ENCODE peak calls at places on chromosome 16, in six cellular contexts. V is stomach, Q is esophagus muscularis mucosa, K is HCT116, N is breast epithelium, P is SK-N-SH. U is an unnamed sample.

GRCh38 chr16:16141784-16142396 is 81.4 kb downstream of the ABCC6 start:
- DNase-seq in K (no peak), N (no peak), P (no peak), V (no peak), Q (no peak), U (no peak)

GRCh38 chr16:58352690-58353089 is 39.6 kb upstream of the GINS3 start:
- DNase-seq in P (no peak), K (no peak), N (no peak), V (no peak), Q (no peak), U (no peak)

GRCh38 chr16:57266531-57267268 is 17.8 kb downstream of the PLLP start:
- DNase-seq in Q (no peak), N (no peak), P (peak), K (no peak), V (peak), U (no peak)

GRCh38 chr16:1526608-1527555 is 6.6 kb upstream of the TMEM204 start:
- DNase-seq in K (no peak), Q (no peak), V (no peak), N (no peak), P (no peak), U (peak)

GRCh38 chr16:27285676-27286196 is 17.2 kb upstream of the NSMCE1 start:
- DNase-seq in P (no peak), K (no peak), N (no peak), Q (no peak), V (no peak), U (no peak)

GRCh38 chr16:56915311-56916105 is 16.4 kb upstream of the HERPUD1 start:
- DNase-seq in P (no peak), Q (no peak), V (no peak), K (no peak), N (no peak), U (no peak)

GRCh38 chr16:53207810-53208752 is 153.3 kb downstream of the CHD9 start:
- DNase-seq in N (no peak), Q (no peak), V (peak), P (peak), K (peak), U (peak)

GRCh38 chr16:9123401-9123800 is 32.0 kb downstream of the HAPSTR1 start:
- DNase-seq in K (no peak), Q (no peak), V (no peak), P (no peak), N (no peak), U (no peak)

GRCh38 chr16:79451196-79451816 is 149.2 kb downstream of the MAF start:
- DNase-seq in P (no peak), Q (no peak), N (no peak), K (no peak), V (no peak), U (no peak)

GRCh38 chr16:3879258-3879886 is 1.1 kb downstream of the CREBBP start:
- DNase-seq in K (no peak), Q (no peak), N (no peak), V (peak), P (peak), U (no peak)

GRCh38 chr16:25395528-25395927 is 137.9 kb upstream of the ZKSCAN2 start:
- DNase-seq in N (no peak), V (no peak), P (no peak), K (no peak), Q (no peak), U (no peak)

GRCh38 chr16:52366997-52367396 is 179.9 kb downstream of the TOX3 start:
- DNase-seq in P (no peak), V (no peak), Q (no peak), K (no peak), N (no peak), U (no peak)

GRCh38 chr16:11327277-11328171 is 17.7 kb upstream of the RMI2 start:
- DNase-seq in N (no peak), K (no peak), V (no peak), Q (no peak), P (no peak), U (no peak)
- TF ChIP-seq POLR2AphosphoS5 in N (no peak), K (no peak), V (no peak), Q (no peak), P (no peak), U (no peak)

GRCh38 chr16:89921131-89921698 is 1.9 kb upstream of the TUBB3 start:
- DNase-seq in K (no peak), Q (no peak), V (no peak), N (no peak), P (no peak), U (no peak)
- H3K27ac ChIP-seq in K (peak), Q (peak), V (peak), N (no peak), P (peak), U (peak)

GRCh38 chr16:75486014-75486404 is 9.2 kb downstream of the CHST6 start:
- DNase-seq in K (no peak), P (no peak), Q (no peak), V (no peak), N (no peak), U (no peak)
- TF ChIP-seq POLR2AphosphoS5 in K (no peak), P (no peak), Q (no peak), V (no peak), N (no peak), U (no peak)

GRCh38 chr16:84427553-84427952 is 59.2 kb downstream of the ATP2C2 start:
- DNase-seq in P (no peak), K (no peak), Q (no peak), V (no peak), N (no peak), U (no peak)

GRCh38 chr16:84421938-84422220 is 53.5 kb downstream of the ATP2C2 start:
- DNase-seq in Q (no peak), K (no peak), V (no peak), N (no peak), P (no peak), U (no peak)

GRCh38 chr16:84423416-84423837 is 55.1 kb downstream of the ATP2C2 start:
- DNase-seq in K (peak), P (peak), N (no peak), Q (no peak), V (no peak), U (no peak)

GRCh38 chr16:84426804-84427203 is 58.5 kb downstream of the ATP2C2 start:
- DNase-seq in K (no peak), P (no peak), N (no peak), V (no peak), Q (no peak), U (no peak)

GRCh38 chr16:84425696-84426095 is 57.4 kb downstream of the ATP2C2 start:
- DNase-seq in K (no peak), Q (no peak), N (no peak), P (no peak), V (no peak), U (no peak)
- H3K27ac ChIP-seq in K (no peak), Q (no peak), N (no peak), P (no peak), V (no peak), U (no peak)

DNA sequence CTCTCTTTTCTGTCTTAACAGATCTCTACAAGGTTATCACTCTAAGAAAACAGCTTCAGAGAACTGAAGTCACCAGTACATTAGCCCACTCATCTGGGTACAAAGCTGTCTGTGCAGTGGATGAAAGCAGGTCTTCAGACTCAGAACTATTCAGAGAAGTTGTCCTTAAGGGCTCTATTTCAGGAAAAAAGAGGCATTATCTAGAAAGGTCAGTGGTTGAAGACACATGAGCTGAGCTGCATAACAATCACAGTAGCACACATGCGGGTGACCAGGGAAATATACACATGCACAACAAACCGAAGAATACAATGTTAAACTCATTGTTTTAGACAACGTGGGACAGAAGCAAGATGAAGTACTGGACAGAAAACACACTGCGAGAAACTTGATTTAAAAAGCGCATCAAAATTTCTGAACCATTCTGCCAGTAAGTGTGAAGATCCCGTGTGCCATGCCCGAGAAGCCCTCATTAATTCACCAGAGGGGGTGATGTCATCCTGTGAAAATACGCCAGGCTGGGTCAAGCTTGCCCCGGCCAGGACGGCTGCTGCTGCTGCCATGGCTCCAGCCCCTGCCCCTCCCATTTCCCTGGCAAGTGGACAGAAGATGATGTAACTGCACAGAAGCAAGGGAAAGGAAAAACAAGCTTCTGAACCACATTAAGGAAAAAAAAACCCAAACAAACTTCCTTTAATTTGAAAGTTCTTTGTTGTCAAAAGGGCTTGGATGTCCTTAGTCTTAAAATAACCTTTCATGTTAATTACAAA is 10.1 kb downstream of the DYNC1LI2 start:
- DNase-seq in K (peak), Q (peak), P (peak), V (peak), N (peak), U (peak)
- TF ChIP-seq POLR2AphosphoS5 in K (peak), Q (peak), P (no peak), V (peak), N (peak), U (peak)

DNA sequence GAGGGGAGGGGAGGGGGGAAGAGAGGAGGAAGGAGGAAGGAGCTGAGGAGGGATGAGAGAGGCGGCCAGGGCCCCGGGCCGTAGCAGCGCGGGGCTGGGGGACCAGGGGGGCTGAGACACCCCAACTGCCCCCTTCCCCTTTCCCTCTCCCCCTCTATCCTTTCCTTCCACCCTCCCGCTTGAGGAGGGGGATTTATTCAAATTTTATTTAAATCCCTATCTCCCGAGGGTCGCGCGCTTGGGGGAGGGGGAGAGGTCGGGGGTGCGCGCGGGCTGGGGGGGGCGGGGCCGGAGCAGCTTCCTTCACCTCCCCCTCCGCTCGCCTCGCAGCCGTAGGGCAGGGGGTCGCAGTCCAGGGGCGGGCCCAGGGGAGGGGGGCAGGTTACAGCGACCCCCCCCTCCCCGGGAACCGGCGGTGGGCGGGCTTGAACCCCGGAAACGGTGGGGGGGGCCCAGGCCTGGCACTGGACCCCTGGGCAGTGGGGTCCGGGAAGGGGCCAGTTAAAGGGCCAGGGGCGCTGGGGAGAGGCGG is at the start of gene FBXL19:
- DNase-seq in Q (no peak), N (no peak), K (no peak), V (no peak), P (peak), U (no peak)
- H3K27ac ChIP-seq in Q (peak), N (peak), K (peak), V (peak), P (peak), U (peak)

GRCh38 chr16:70402916-70403659 is 35.8 kb downstream of the ST3GAL2 start:
- DNase-seq in N (no peak), Q (no peak), P (no peak), V (no peak), K (no peak), U (no peak)

GRCh38 chr16:70412385-70412784 is 26.5 kb downstream of the ST3GAL2 start:
- DNase-seq in P (no peak), Q (no peak), V (no peak), N (no peak), K (no peak), U (no peak)

GRCh38 chr16:70410736-70411135 is 28.2 kb downstream of the ST3GAL2 start:
- DNase-seq in P (no peak), V (peak), N (no peak), K (no peak), Q (no peak), U (no peak)

DNA sequence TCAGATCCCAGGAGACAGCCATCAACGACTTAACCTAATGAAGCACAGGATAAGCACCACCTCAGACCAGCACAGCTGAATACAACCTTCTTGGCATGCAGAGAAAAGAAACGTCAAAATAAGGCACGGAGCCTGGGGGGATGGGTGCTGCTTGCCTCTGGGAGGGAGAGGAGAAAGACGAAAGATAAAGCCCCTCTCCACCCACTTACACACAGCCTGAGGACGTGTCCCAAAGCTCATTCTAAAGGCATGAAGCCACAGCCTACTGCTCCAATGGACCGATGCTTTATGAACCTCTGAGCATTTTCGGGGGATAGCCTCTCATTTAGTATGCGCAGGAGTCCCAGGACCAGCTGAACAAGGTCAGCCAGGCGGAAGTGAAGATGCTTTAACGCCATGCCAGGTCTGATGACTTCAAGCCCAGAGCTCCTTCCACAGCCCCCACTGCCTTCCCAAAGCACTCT is 31.1 kb downstream of the ST3GAL2 start:
- DNase-seq in Q (no peak), V (no peak), N (no peak), K (no peak), P (no peak), U (no peak)
- TF ChIP-seq POLR2AphosphoS5 in Q (no peak), V (no peak), N (no peak), K (no peak), P (no peak), U (no peak)

DNA sequence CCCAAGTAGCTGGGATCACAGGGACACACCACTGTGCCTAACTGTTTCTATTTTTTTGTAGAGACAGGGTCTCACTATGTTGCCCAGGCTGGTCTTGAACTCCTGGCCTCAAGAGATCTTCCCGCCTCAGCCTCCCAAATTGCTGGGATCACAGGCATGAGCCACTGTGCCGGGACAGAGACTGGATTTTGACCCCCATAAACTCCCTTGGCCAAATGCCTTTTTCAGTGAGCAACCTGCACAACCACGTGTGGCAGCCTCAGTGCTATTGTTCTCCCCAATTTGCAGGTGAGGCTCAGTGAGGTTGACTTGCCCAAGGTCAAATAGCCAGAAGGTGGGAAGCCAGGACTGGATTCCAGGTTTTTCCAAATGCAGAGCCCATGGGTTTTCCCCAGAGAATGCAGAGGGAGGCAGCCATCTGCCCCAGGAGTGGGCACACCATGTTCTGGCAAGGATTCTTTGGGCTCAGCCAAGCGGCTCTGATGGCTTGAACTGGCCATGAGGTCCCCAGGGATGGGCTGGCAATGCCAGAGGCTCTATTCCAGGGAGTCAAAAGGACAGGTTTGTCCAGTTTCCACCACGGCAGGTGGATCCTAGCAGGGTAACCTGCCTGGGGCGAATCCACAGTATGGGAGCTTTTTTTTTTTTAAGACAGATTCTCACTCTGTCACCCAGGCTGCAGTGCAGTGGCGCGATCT is 1.8 kb downstream of the IL27 start:
- DNase-seq in V (no peak), Q (no peak), P (no peak), N (peak), K (no peak), U (no peak)
- H3K27ac ChIP-seq in V (no peak), Q (no peak), P (no peak), N (peak), K (no peak), U (no peak)

DNA sequence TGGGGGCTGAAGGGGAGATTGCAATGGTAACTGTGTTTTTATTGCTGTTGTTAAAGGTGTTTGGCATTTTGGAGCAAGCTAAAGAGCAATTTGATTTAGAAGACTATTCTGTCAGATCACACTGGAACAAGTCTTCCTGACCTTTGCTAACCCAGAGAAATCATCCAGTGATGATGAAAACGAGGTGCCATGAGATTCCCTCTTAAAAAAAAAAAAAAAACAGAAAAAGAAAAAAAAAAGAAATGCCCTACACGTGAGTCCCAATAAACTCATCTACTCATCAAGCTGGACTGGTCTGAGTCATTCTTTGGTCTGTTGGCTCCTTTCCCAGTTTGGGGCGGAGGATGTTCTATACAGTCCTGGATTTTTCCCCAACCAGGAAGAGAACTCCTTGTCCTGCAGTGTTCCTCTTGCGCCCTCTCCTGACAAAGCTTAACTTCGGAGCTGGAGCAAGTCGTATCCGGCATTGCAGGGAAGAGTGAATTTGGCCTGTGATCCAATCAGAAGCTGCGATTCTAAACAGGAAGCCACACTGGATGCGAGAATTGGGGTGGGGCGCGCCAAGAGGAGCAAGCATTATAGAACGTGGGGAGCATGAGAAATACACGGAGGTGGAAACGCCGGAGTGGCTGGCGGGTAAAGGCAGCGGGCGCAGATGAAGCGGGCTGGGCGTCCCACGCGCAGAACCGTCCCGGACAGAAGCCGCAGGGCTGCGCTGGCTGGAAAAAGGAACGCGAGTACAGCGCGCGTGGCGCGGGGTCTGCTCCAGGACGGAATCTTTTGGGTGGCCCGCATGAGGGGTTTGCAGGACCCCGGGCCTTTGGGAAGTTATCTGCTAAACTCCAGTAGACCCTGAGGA is 22.4 kb upstream of the CRYM start:
- DNase-seq in N (peak), P (peak), K (peak), Q (peak), V (peak), U (peak)
- TF ChIP-seq POLR2AphosphoS5 in N (peak), P (peak), K (no peak), Q (peak), V (peak), U (peak)